ENCODE peak calls at places on chromosomes 6 and 20, in ten cellular contexts. H, V, K, U, S, N, Z, B, R and E are unnamed samples.

GRCh38 chr6:43673444-43674063 is 14.0 kb downstream of the MRPS18A start:
- DNase-seq in S (no peak), U (no peak), H (no peak), V (no peak), Z (no peak), N (no peak), B (no peak), R (no peak), K (no peak), E (no peak)

GRCh38 chr6:135877666-135878065 is 26.2 kb downstream of the PDE7B start:
- DNase-seq in K (no peak), N (no peak), Z (no peak), V (no peak), R (no peak), H (no peak), S (no peak), B (no peak), U (no peak), E (no peak)

GRCh38 chr6:135163440-135163738 is 17.7 kb upstream of the MYB start:
- DNase-seq in K (no peak), V (no peak), B (no peak), Z (peak; percentile 84), N (no peak), R (no peak), U (no peak), H (no peak), S (no peak), E (no peak)

GRCh38 chr6:168625602-168626001 is 184.6 kb downstream of the SMOC2 start:
- DNase-seq in S (peak; percentile 38), R (no peak), V (peak; percentile 26), N (no peak), K (no peak), B (no peak), Z (no peak), U (no peak), H (no peak), E (no peak)

GRCh38 chr6:167153523-167153959 is 4.2 kb downstream of the GPR31 start:
- DNase-seq in R (no peak), N (no peak), U (peak; percentile 15), S (no peak), H (no peak), B (no peak), Z (peak; percentile 78), K (no peak), V (no peak), E (peak; percentile 54)

GRCh38 chr6:82589509-82590206 is 226.0 kb downstream of the TPBG start:
- DNase-seq in B (no peak), U (peak; percentile 3), R (peak; percentile 70), K (no peak), H (no peak), Z (peak; percentile 60), N (no peak), V (no peak), S (no peak), E (no peak)

GRCh38 chr6:6582111-6582510 is 6.4 kb upstream of the LY86 start:
- DNase-seq in S (no peak), Z (no peak), N (no peak), R (no peak), B (no peak), K (no peak), H (no peak), U (no peak), V (no peak), E (no peak)

GRCh38 chr6:72784071-72784470 is 162.2 kb downstream of the KCNQ5 start:
- DNase-seq in U (no peak), K (no peak), B (no peak), Z (no peak), H (no peak), R (no peak), N (no peak), V (no peak), S (no peak), E (no peak)

GRCh38 chr20:34579191-34579661 is 20.7 kb downstream of the MAP1LC3A start:
- DNase-seq in N (no peak), Z (no peak), U (peak; percentile 45), H (peak; percentile 86), V (no peak), S (peak; percentile 70), R (peak; percentile 28), K (no peak), B (peak; percentile 76), E (no peak)

GRCh38 chr6:169424821-169425240 is 171.2 kb upstream of the THBS2 start:
- DNase-seq in R (no peak), N (no peak), H (no peak), S (no peak), Z (no peak), V (no peak), B (no peak), U (no peak), K (peak; percentile 5), E (no peak)

DNA sequence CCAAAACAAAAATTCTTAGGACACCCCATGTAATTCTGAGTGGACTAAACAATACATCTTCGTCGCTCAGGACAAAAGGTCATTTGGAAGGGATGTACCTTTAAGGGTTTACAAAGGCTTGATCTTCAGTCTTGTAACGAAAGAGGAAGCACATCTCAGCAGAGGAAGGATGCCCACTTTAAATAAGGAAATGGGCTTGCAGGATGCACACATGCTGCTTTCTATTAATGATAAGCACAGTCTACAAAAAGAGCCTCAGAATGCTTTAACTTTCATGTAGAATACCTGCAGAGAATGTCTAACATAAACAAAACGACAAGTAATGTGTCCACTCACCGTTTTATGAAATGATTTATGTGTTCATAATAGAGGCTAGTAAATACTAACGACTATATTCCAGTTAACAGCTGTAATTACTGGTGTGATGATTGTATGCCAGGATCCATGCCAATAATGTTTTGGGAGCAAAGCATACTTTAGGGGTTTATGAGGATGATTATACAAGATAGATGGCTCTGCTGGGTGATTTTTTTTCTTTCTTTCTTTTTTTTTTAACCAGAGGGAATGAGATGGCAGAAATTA is 216.9 kb downstream of the GMDS start:
- DNase-seq in S (no peak), U (no peak), B (no peak), V (no peak), H (no peak), N (no peak), R (no peak), Z (peak; percentile 9), K (no peak), E (no peak)
- TF ChIP-seq POLR2AphosphoS5 in S (no peak), U (no peak), B (no peak), V (no peak), H (no peak), N (no peak), R (no peak), Z (no peak), K (no peak), E (no peak)

GRCh38 chr6:88145298-88145963 is 20.7 kb downstream of the CNR1 start:
- DNase-seq in V (no peak), H (no peak), R (no peak), Z (peak; percentile 44), N (no peak), S (no peak), K (no peak), B (no peak), U (no peak), E (no peak)

GRCh38 chr6:88141641-88142298 is 24.4 kb downstream of the CNR1 start:
- DNase-seq in U (no peak), B (no peak), K (no peak), N (no peak), H (no peak), V (no peak), Z (peak; percentile 84), S (no peak), R (no peak), E (peak; percentile 82)

GRCh38 chr6:88142299-88142668 is 23.9 kb downstream of the CNR1 start:
- DNase-seq in V (no peak), B (no peak), S (no peak), Z (no peak), N (no peak), U (no peak), H (no peak), R (no peak), K (no peak), E (no peak)

GRCh38 chr6:88143768-88144167 is 22.4 kb downstream of the CNR1 start:
- DNase-seq in V (no peak), N (no peak), S (no peak), Z (no peak), H (no peak), U (peak; percentile 15), K (no peak), R (no peak), B (no peak), E (no peak)

GRCh38 chr6:88144637-88145297 is 21.4 kb downstream of the CNR1 start:
- DNase-seq in Z (no peak), B (no peak), N (no peak), K (no peak), S (no peak), V (no peak), U (no peak), H (no peak), R (no peak), E (no peak)
- H3K4me1 ChIP-seq in Z (peaks cover 18% of the 10 kb centered on the region), B (no peaks in the 10 kb centered on the region), N (no peaks in the 10 kb centered on the region), K (no peaks in the 10 kb centered on the region), S (no peaks in the 10 kb centered on the region), V (peaks cover 7% of the 10 kb centered on the region), U (peaks cover 10% of the 10 kb centered on the region), H (no peaks in the 10 kb centered on the region), R (no peaks in the 10 kb centered on the region), E (no peaks in the 10 kb centered on the region)

GRCh38 chr6:42453649-42454427 is 2.1 kb upstream of the TRERF1 start:
- DNase-seq in N (peak; percentile 76), H (no peak), V (peak; percentile 80), Z (no peak), U (no peak), S (peak; percentile 54), R (no peak), K (no peak), B (peak; percentile 37), E (no peak)
- TF ChIP-seq POLR2AphosphoS5 in N (no peak), H (no peak), V (no peak), Z (no peak), U (no peak), S (no peak), R (no peak), K (peak; percentile 47), B (no peak), E (no peak)

GRCh38 chr6:89385846-89386245 is 26.2 kb downstream of the RRAGD start:
- DNase-seq in Z (no peak), U (no peak), R (no peak), H (no peak), S (no peak), B (no peak), K (no peak), V (no peak), N (no peak), E (no peak)

GRCh38 chr6:89387516-89388222 is 24.4 kb downstream of the RRAGD start:
- DNase-seq in H (no peak), K (no peak), N (no peak), S (no peak), B (no peak), U (no peak), R (no peak), V (no peak), Z (peak; percentile 95), E (no peak)

GRCh38 chr6:89386917-89387491 is 25.1 kb downstream of the RRAGD start:
- DNase-seq in V (no peak), Z (peak; percentile 41), H (no peak), S (no peak), B (no peak), R (no peak), U (no peak), K (no peak), N (no peak), E (no peak)

GRCh38 chr6:89388846-89389245 is 23.2 kb downstream of the RRAGD start:
- DNase-seq in Z (no peak), V (no peak), U (no peak), H (no peak), S (no peak), K (no peak), B (no peak), N (no peak), R (no peak), E (no peak)

GRCh38 chr6:89385156-89385667 is 26.9 kb downstream of the RRAGD start:
- DNase-seq in U (no peak), N (no peak), S (no peak), B (peak; percentile 71), Z (peak; percentile 51), R (no peak), K (no peak), H (no peak), V (peak; percentile 77), E (no peak)
- H3K4me1 ChIP-seq in U (no peaks in the 10 kb centered on the region), N (peaks cover 6% of the 10 kb centered on the region), S (no peaks in the 10 kb centered on the region), B (no peaks in the 10 kb centered on the region), Z (peaks cover 20% of the 10 kb centered on the region), R (no peaks in the 10 kb centered on the region), K (no peaks in the 10 kb centered on the region), H (peaks cover 5% of the 10 kb centered on the region), V (peaks cover 10% of the 10 kb centered on the region), E (peaks cover 13% of the 10 kb centered on the region)